ENCODE peak calls at places on chromosomes 3 and 15, in four cellular contexts. O, D, S and B are unnamed samples.

GRCh38 chr3:42656680-42657610 is 3.4 kb downstream of the ZBTB47 start:
- DNase-seq in O (no peak), D (no peak), S (no peak), B (no peak)

GRCh38 chr3:14138878-14139659 is 14.2 kb downstream of the TMEM43 start:
- DNase-seq in S (no peak), O (no peak), D (no peak), B (no peak)

GRCh38 chr3:141449424-141449823 is 37.4 kb upstream of the RASA2 start:
- DNase-seq in D (no peak), S (no peak), O (no peak), B (no peak)

GRCh38 chr3:182969277-182969676 is 11.1 kb downstream of the DCUN1D1 start:
- DNase-seq in S (no peak), D (no peak), O (no peak), B (no peak)

GRCh38 chr15:31558840-31559239 is 232.2 kb downstream of the KLF13 start:
- DNase-seq in S (no peak), O (no peak), D (no peak), B (no peak)

GRCh38 chr3:188037965-188038581 is 115.9 kb upstream of the LPP start:
- DNase-seq in D (no peak), S (no peak), O (no peak), B (no peak)

GRCh38 chr3:45035441-45036301 is 9.6 kb downstream of the CLEC3B start:
- DNase-seq in S (no peak), D (no peak), O (no peak), B (peak; percentile 46)

GRCh38 chr3:149638401-149639092 is 19.3 kb downstream of the WWTR1 start:
- DNase-seq in S (no peak), O (no peak), D (no peak), B (no peak)

GRCh38 chr3:33956211-33956610 is 157.8 kb downstream of the PDCD6IP start:
- DNase-seq in D (no peak), S (no peak), O (no peak), B (no peak)

GRCh38 chr3:169847896-169848295 is 21.8 kb downstream of the LRRC31 start:
- DNase-seq in O (no peak), D (no peak), S (no peak), B (no peak)

GRCh38 chr3:184360070-184360833 is 1.2 kb downstream of the CLCN2 start:
- DNase-seq in D (no peak), S (no peak), O (no peak), B (no peak)

GRCh38 chr3:9087831-9088413 is 124.7 kb upstream of the RAD18 start:
- DNase-seq in S (no peak), O (no peak), D (no peak), B (no peak)

GRCh38 chr3:14406336-14406735 is 3.9 kb downstream of the SLC6A6 start:
- DNase-seq in D (no peak), O (no peak), S (no peak), B (no peak)

GRCh38 chr15:89587955-89588354 is 12.7 kb downstream of the TICRR start:
- DNase-seq in D (no peak), S (no peak), O (no peak), B (no peak)

GRCh38 chr3:184262166-184262926 is 993 bp upstream of the CAMK2N2 start:
- DNase-seq in O (no peak), S (peak; percentile 34), D (no peak), B (peak; percentile 36)

GRCh38 chr15:55197719-55198118 is 978 bp upstream of the RSL24D1 start:
- DNase-seq in D (no peak), O (no peak), S (no peak), B (no peak)

GRCh38 chr3:100155105-100155504 is 40.8 kb upstream of the FILIP1L start:
- DNase-seq in S (no peak), O (no peak), D (no peak), B (no peak)

GRCh38 chr3:15497984-15498383 is 23.5 kb downstream of the COLQ start:
- DNase-seq in O (no peak), D (no peak), S (no peak), B (no peak)

GRCh38 chr3:150216866-150217600 is 191.1 kb upstream of the TSC22D2 start:
- DNase-seq in D (no peak), O (no peak), S (no peak), B (no peak)

GRCh38 chr3:142960322-142960850 is 3.1 kb downstream of the PAQR9 start:
- DNase-seq in S (no peak), D (no peak), O (no peak), B (no peak)

GRCh38 chr3:111668912-111669488 is 73.9 kb upstream of the ZBED2 start:
- DNase-seq in O (peak; percentile 72), D (peak; percentile 50), S (peak; percentile 9), B (no peak)

GRCh38 chr15:55282284-55282833 is 7.3 kb downstream of the RAB27A start:
- DNase-seq in S (peak; percentile 26), O (no peak), D (no peak), B (no peak)

GRCh38 chr3:72189344-72189743 is 404.4 kb upstream of the PROK2 start:
- DNase-seq in O (no peak), D (no peak), S (no peak), B (no peak)

GRCh38 chr3:143119974-143120715 is 574 bp downstream of the CHST2 start:
- DNase-seq in D (no peak), S (peak; percentile 55), O (peak; percentile 15), B (peak; percentile 57)

GRCh38 chr15:23532019-23532418 is 33.5 kb upstream of the MKRN3 start:
- DNase-seq in S (no peak), D (no peak), O (peak; percentile 83), B (no peak)

GRCh38 chr3:190053919-190054672 is 66.6 kb downstream of the P3H2 start:
- DNase-seq in S (no peak), D (no peak), O (peak; percentile 82), B (no peak)

GRCh38 chr3:70822777-70823176 is 510.3 kb upstream of the MDFIC2 start:
- DNase-seq in O (no peak), D (no peak), S (no peak), B (no peak)

GRCh38 chr3:107271787-107272387 is 105.4 kb upstream of the CCDC54 start:
- DNase-seq in D (peak; percentile 18), S (peak; percentile 15), O (peak; percentile 41), B (no peak)

GRCh38 chr3:173652093-173652492 is 254.5 kb downstream of the NLGN1 start:
- DNase-seq in D (no peak), S (no peak), O (no peak), B (no peak)

GRCh38 chr3:73813291-73813977 is 188.7 kb upstream of the PDZRN3 start:
- DNase-seq in D (no peak), S (no peak), O (no peak), B (no peak)

GRCh38 chr15:50116477-50116876 is 2.6 kb downstream of the ATP8B4 start:
- DNase-seq in D (peak; percentile 78), O (peak; percentile 73), S (peak; percentile 39), B (peak; percentile 61)

GRCh38 chr3:195897853-195898415 is 10.4 kb downstream of the TNK2 start:
- DNase-seq in S (no peak), O (no peak), D (no peak), B (no peak)

GRCh38 chr3:104132566-104132997 is 1234.1 kb upstream of the ALCAM start:
- DNase-seq in D (no peak), O (no peak), S (no peak), B (no peak)

DNA sequence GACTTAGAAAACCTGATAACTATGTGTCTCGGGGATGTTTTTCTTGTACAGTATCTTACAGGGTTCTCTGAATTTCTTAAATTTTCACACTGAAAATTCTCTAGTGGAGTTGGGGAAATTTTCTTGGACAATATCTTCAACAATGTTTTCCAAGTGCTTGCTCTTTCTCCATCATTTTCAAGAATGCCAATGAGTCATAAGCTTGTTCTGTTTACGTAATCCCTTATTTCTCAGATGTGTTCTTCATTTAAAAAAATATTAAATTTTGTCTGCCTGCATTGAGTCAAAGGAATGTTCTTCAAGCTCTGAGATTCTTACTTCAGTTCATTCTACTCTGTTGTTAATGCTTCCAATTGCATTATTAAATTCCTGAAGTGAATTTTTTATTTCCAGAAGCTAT is 21.9 kb upstream of the PLSCR2 start:
- DNase-seq in D (no peak), O (no peak), S (no peak), B (no peak)
- TF ChIP-seq NR3C1 in D (no peak), O (no peak), S (no peak), B (no peak)

GRCh38 chr3:38347421-38348200 is 1.0 kb downstream of the XYLB start:
- DNase-seq in D (peak; percentile 80), S (no peak), O (no peak), B (no peak)
- TF ChIP-seq HMGXB4 in D (peak; percentile 25), S (no peak), O (no peak), B (no peak)

GRCh38 chr3:194875581-194876402 is 190.1 kb downstream of the FAM43A start:
- DNase-seq in D (no peak), S (no peak), O (no peak), B (no peak)
- TF ChIP-seq NR3C1 in D (no peak), S (no peak), O (no peak), B (no peak)

GRCh38 chr3:78873641-78874040 is 894.2 kb downstream of the ROBO1 start:
- DNase-seq in D (no peak), S (no peak), O (no peak), B (no peak)

GRCh38 chr3:78875431-78875830 is 892.4 kb downstream of the ROBO1 start:
- DNase-seq in S (no peak), D (no peak), O (no peak), B (no peak)

GRCh38 chr3:78878789-78879515 is 888.8 kb downstream of the ROBO1 start:
- DNase-seq in S (no peak), D (peak; percentile 36), O (no peak), B (no peak)

GRCh38 chr3:78878011-78878410 is 889.8 kb downstream of the ROBO1 start:
- DNase-seq in O (no peak), S (no peak), D (no peak), B (no peak)

DNA sequence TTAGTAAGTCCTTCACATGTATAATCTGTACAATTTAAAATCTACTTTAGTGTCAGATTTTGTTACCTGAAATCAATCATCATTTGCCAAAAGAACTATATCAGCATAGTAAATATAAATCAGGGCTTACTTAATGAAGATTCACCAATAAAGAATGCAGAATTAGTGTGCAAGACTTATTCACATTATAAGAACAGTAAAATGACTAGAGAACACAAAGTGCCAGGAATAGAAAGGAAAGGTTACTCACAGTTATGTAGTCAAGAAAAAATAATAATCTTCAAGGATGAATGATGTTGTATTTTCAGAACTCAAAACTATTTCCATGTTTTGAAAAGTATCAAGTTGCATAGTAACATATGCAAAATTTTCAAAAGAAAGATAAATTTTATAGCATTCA is 891.9 kb downstream of the ROBO1 start:
- DNase-seq in S (no peak), O (no peak), D (no peak), B (no peak)
- TF ChIP-seq HMGXB4 in S (no peak), O (no peak), D (no peak), B (no peak)

DNA sequence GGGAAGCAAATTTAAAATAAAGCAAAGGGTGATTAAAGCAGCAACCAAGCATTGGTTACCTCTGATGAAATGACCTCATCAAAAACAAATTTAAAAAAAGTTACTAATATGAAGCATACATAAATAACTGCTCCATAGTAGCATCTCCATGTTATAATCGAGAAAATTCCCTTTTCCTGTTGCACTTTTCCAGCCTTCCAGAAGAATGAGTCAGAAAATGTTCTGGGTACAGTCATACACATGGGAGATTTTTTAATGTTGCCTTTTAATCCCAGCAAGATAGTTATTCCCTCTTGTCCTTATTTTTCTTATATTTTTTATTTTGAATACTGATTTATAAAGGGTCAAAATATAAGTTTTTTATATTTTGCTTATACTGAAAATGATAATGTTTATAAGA is 2.6 kb upstream of the TMCO5A start:
- DNase-seq in S (no peak), D (no peak), O (no peak), B (no peak)
- TF ChIP-seq NR3C1 in S (no peak), D (no peak), O (no peak), B (no peak)